ENCODE peak calls at places on chromosomes 11 and 22, in six cellular contexts. One of them, this sample, is unnamed.

GRCh38 chr11:13883042-13883441 is 79.5 kb upstream of the SPON1 start:
- DNase-seq in retinal pigment epithelial cell: no peak
- DNase-seq in HepG2: no peak
- DNase-seq in lower leg skin: no peak
- DNase-seq in MM.1S: peak
- DNase-seq in NB4: no peak
- DNase-seq in this sample: no peak

GRCh38 chr11:87295237-87295636 is 257.5 kb downstream of the TMEM135 start:
- DNase-seq in retinal pigment epithelial cell: no peak
- DNase-seq in HepG2: no peak
- DNase-seq in lower leg skin: no peak
- DNase-seq in MM.1S: no peak
- DNase-seq in NB4: no peak
- DNase-seq in this sample: no peak

GRCh38 chr11:76935030-76935429 is 74.3 kb downstream of the ACER3 start:
- DNase-seq in retinal pigment epithelial cell: no peak
- DNase-seq in HepG2: no peak
- DNase-seq in lower leg skin: no peak
- DNase-seq in MM.1S: no peak
- DNase-seq in NB4: no peak
- DNase-seq in this sample: peak

GRCh38 chr11:132864811-132865576 is 667.3 kb downstream of the OPCML start:
- DNase-seq in retinal pigment epithelial cell: no peak
- DNase-seq in HepG2: no peak
- DNase-seq in lower leg skin: no peak
- DNase-seq in MM.1S: no peak
- DNase-seq in NB4: no peak
- DNase-seq in this sample: no peak

GRCh38 chr11:6654281-6655019 is 1.2 kb downstream of the DCHS1 start:
- DNase-seq in retinal pigment epithelial cell: no peak
- DNase-seq in HepG2: peak
- DNase-seq in lower leg skin: no peak
- DNase-seq in MM.1S: no peak
- DNase-seq in NB4: no peak
- DNase-seq in this sample: no peak

GRCh38 chr11:34238533-34238932 is 119.3 kb downstream of the ABTB2 start:
- DNase-seq in retinal pigment epithelial cell: no peak
- DNase-seq in HepG2: no peak
- DNase-seq in lower leg skin: no peak
- DNase-seq in MM.1S: no peak
- DNase-seq in NB4: no peak
- DNase-seq in this sample: peak

GRCh38 chr11:44542372-44542771 is 23.1 kb upstream of the CD82 start:
- DNase-seq in retinal pigment epithelial cell: no peak
- DNase-seq in HepG2: no peak
- DNase-seq in lower leg skin: no peak
- DNase-seq in MM.1S: no peak
- DNase-seq in NB4: no peak
- DNase-seq in this sample: no peak

GRCh38 chr11:7905961-7906429 is 25.1 kb downstream of the OR10A6 start:
- DNase-seq in retinal pigment epithelial cell: no peak
- DNase-seq in HepG2: no peak
- DNase-seq in lower leg skin: no peak
- DNase-seq in MM.1S: no peak
- DNase-seq in NB4: no peak
- DNase-seq in this sample: no peak

GRCh38 chr22:39940757-39941305 is 19.4 kb upstream of the TMA7B start:
- DNase-seq in retinal pigment epithelial cell: no peak
- DNase-seq in HepG2: no peak
- DNase-seq in lower leg skin: no peak
- DNase-seq in MM.1S: no peak
- DNase-seq in NB4: peak
- DNase-seq in this sample: peak

DNA sequence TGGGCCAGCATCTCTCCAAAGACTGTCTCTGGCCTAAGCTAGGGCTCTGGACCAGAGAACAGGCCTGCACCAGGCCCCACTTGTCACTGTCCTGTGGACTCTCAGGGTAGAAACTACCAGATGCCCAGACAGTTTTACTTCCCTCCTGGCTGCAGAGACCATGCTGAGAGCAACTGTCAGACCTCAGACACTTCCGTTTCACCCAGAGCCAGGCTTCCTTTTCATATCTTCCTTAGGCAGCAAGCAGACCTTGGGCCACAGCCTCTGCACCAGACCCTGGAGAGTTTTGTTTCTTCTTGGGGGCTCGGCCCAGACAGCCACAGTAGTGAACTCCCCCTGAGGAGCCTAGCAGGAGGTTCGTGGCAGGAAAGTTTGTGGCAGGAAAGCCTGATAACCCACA is 12.1 kb upstream of the FCHSD2 start:
- DNase-seq in retinal pigment epithelial cell: no peak
- DNase-seq in HepG2: no peak
- DNase-seq in lower leg skin: peak
- DNase-seq in MM.1S: peak
- DNase-seq in NB4: peak
- DNase-seq in this sample: no peak
- H3K4me3 ChIP-seq in retinal pigment epithelial cell: no peak
- H3K4me3 ChIP-seq in HepG2: no peak
- H3K4me3 ChIP-seq in lower leg skin: no peak
- H3K4me3 ChIP-seq in MM.1S: peak
- H3K4me3 ChIP-seq in NB4: no peak
- H3K4me3 ChIP-seq in this sample: no peak

GRCh38 chr11:110468095-110468494 is 38.3 kb downstream of the FDX1 start:
- DNase-seq in retinal pigment epithelial cell: no peak
- DNase-seq in HepG2: peak
- DNase-seq in lower leg skin: no peak
- DNase-seq in MM.1S: no peak
- DNase-seq in NB4: no peak
- DNase-seq in this sample: no peak

GRCh38 chr11:110467556-110467955 is 37.8 kb downstream of the FDX1 start:
- DNase-seq in retinal pigment epithelial cell: no peak
- DNase-seq in HepG2: peak
- DNase-seq in lower leg skin: no peak
- DNase-seq in MM.1S: no peak
- DNase-seq in NB4: no peak
- DNase-seq in this sample: no peak

GRCh38 chr11:110469101-110469500 is 39.4 kb downstream of the FDX1 start:
- DNase-seq in retinal pigment epithelial cell: no peak
- DNase-seq in HepG2: no peak
- DNase-seq in lower leg skin: no peak
- DNase-seq in MM.1S: no peak
- DNase-seq in NB4: no peak
- DNase-seq in this sample: no peak

DNA sequence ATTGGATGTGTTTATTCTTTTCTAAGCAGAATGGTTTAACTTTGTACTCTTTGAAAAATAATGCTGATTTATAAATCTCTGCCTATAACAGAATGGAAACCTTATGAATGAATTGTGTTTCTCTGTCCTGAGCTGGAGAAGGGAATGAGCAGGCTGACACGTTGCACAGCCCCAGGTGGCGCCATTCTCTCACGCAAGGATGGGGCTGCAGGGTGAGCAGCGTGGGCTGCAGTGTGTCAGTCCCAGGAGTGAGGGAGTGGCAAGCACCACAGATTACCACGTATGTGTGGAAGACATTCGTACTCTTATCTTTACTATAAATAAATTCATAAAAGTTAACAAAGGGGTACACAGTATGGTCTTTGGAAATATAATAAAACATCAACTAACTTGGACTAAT is 33.4 kb downstream of the FDX1 start:
- DNase-seq in retinal pigment epithelial cell: no peak
- DNase-seq in HepG2: no peak
- DNase-seq in lower leg skin: no peak
- DNase-seq in MM.1S: no peak
- DNase-seq in NB4: peak
- DNase-seq in this sample: peak
- TF ChIP-seq CTCF in retinal pigment epithelial cell: peak
- TF ChIP-seq CTCF in HepG2: peak
- TF ChIP-seq CTCF in lower leg skin: no peak
- TF ChIP-seq CTCF in MM.1S: peak
- TF ChIP-seq CTCF in NB4: peak
- TF ChIP-seq CTCF in this sample: peak

GRCh38 chr11:116689413-116690127 is 83.2 kb downstream of the BUD13 start:
- DNase-seq in retinal pigment epithelial cell: no peak
- DNase-seq in HepG2: no peak
- DNase-seq in lower leg skin: peak
- DNase-seq in MM.1S: no peak
- DNase-seq in NB4: no peak
- DNase-seq in this sample: no peak
- H3K4me3 ChIP-seq in retinal pigment epithelial cell: no peak
- H3K4me3 ChIP-seq in HepG2: no peak
- H3K4me3 ChIP-seq in lower leg skin: no peak
- H3K4me3 ChIP-seq in MM.1S: no peak
- H3K4me3 ChIP-seq in NB4: no peak
- H3K4me3 ChIP-seq in this sample: no peak

GRCh38 chr11:128643661-128644060 is 50.2 kb upstream of the FLI1 start:
- DNase-seq in retinal pigment epithelial cell: no peak
- DNase-seq in HepG2: no peak
- DNase-seq in lower leg skin: no peak
- DNase-seq in MM.1S: no peak
- DNase-seq in NB4: peak
- DNase-seq in this sample: no peak
- TF ChIP-seq CTCF in retinal pigment epithelial cell: no peak
- TF ChIP-seq CTCF in HepG2: no peak
- TF ChIP-seq CTCF in lower leg skin: no peak
- TF ChIP-seq CTCF in MM.1S: no peak
- TF ChIP-seq CTCF in NB4: peak
- TF ChIP-seq CTCF in this sample: no peak

This sample was measured in fibroblast of mammary gland.